ENCODE peak calls at places on chromosomes 4 and X, in eight cellular contexts. One of them, this sample, is unnamed.

GRCh38 chr4:30757357-30757756 is 37.2 kb downstream of the PCDH7 start:
- DNase-seq in tibial nerve: no peak
- DNase-seq in HepG2: no peak
- DNase-seq in sigmoid colon: no peak
- DNase-seq in GM12878: no peak
- DNase-seq in A549: no peak
- DNase-seq in stomach: no peak
- DNase-seq in ovary: no peak
- DNase-seq in this sample: no peak

GRCh38 chrX:138859421-138859820 is 147.9 kb upstream of the FGF13 start:
- DNase-seq in A549: no peak
- DNase-seq in stomach: no peak
- DNase-seq in tibial nerve: no peak
- DNase-seq in HepG2: no peak
- DNase-seq in sigmoid colon: no peak
- DNase-seq in ovary: no peak
- DNase-seq in GM12878: no peak
- DNase-seq in this sample: no peak

GRCh38 chr4:18593297-18594002 is 571.9 kb upstream of the LCORL start:
- DNase-seq in stomach: peak; percentile 49
- DNase-seq in A549: peak; percentile 64
- DNase-seq in HepG2: peak; percentile 66
- DNase-seq in GM12878: peak; percentile 7
- DNase-seq in ovary: peak; percentile 29
- DNase-seq in tibial nerve: peak; percentile 74
- DNase-seq in sigmoid colon: peak; percentile 71
- DNase-seq in this sample: no peak

GRCh38 chrX:115560978-115561604 is at the start of gene PLS3:
- DNase-seq in sigmoid colon: peak; percentile 92
- DNase-seq in tibial nerve: peak; percentile 64
- DNase-seq in ovary: peak; percentile 89
- DNase-seq in HepG2: peak; percentile 77
- DNase-seq in GM12878: no peak
- DNase-seq in A549: peak; percentile 94
- DNase-seq in stomach: peak; percentile 76
- DNase-seq in this sample: peak; percentile 77

GRCh38 chr4:132132433-132132832 is 1016.7 kb upstream of the PCDH10 start:
- DNase-seq in tibial nerve: no peak
- DNase-seq in stomach: no peak
- DNase-seq in HepG2: no peak
- DNase-seq in sigmoid colon: no peak
- DNase-seq in GM12878: no peak
- DNase-seq in ovary: no peak
- DNase-seq in A549: no peak
- DNase-seq in this sample: no peak

GRCh38 chrX:151031365-151031975 is 48.3 kb downstream of the HMGB3 start:
- DNase-seq in A549: no peak
- DNase-seq in tibial nerve: no peak
- DNase-seq in stomach: no peak
- DNase-seq in sigmoid colon: no peak
- DNase-seq in HepG2: no peak
- DNase-seq in GM12878: no peak
- DNase-seq in ovary: no peak
- DNase-seq in this sample: no peak

GRCh38 chr4:109702950-109703663 is at the start of gene CASP6:
- DNase-seq in HepG2: peak; percentile 36
- DNase-seq in GM12878: peak; percentile 41
- DNase-seq in sigmoid colon: peak; percentile 91
- DNase-seq in ovary: peak; percentile 84
- DNase-seq in stomach: peak; percentile 92
- DNase-seq in A549: peak; percentile 73
- DNase-seq in tibial nerve: peak; percentile 71
- DNase-seq in this sample: peak; percentile 90

GRCh38 chrX:15758140-15758539 is 20.1 kb downstream of the CA5B start:
- DNase-seq in sigmoid colon: no peak
- DNase-seq in ovary: no peak
- DNase-seq in A549: no peak
- DNase-seq in HepG2: no peak
- DNase-seq in GM12878: no peak
- DNase-seq in tibial nerve: no peak
- DNase-seq in stomach: no peak
- DNase-seq in this sample: no peak

GRCh38 chr4:147560632-147561031 is 56.6 kb upstream of the TMEM184C start:
- DNase-seq in tibial nerve: no peak
- DNase-seq in GM12878: no peak
- DNase-seq in A549: no peak
- DNase-seq in ovary: no peak
- DNase-seq in HepG2: no peak
- DNase-seq in sigmoid colon: no peak
- DNase-seq in stomach: no peak
- DNase-seq in this sample: no peak

GRCh38 chr4:55398966-55399365 is 3.2 kb downstream of the TMEM165 start:
- DNase-seq in stomach: no peak
- DNase-seq in sigmoid colon: no peak
- DNase-seq in ovary: no peak
- DNase-seq in HepG2: peak; percentile 10
- DNase-seq in GM12878: no peak
- DNase-seq in A549: no peak
- DNase-seq in tibial nerve: no peak
- DNase-seq in this sample: no peak

GRCh38 chr4:69896530-69897116 is 34.2 kb upstream of the CSN1S1 start:
- DNase-seq in sigmoid colon: no peak
- DNase-seq in GM12878: no peak
- DNase-seq in A549: peak; percentile 3
- DNase-seq in HepG2: peak; percentile 12
- DNase-seq in ovary: no peak
- DNase-seq in tibial nerve: no peak
- DNase-seq in stomach: no peak
- DNase-seq in this sample: no peak

GRCh38 chrX:16089086-16089485 is 34.3 kb upstream of the GRPR start:
- DNase-seq in A549: no peak
- DNase-seq in sigmoid colon: no peak
- DNase-seq in stomach: no peak
- DNase-seq in ovary: no peak
- DNase-seq in HepG2: no peak
- DNase-seq in tibial nerve: no peak
- DNase-seq in GM12878: no peak
- DNase-seq in this sample: no peak

GRCh38 chr4:38764292-38764691 is 18.5 kb downstream of the TLR10 start:
- DNase-seq in ovary: no peak
- DNase-seq in A549: no peak
- DNase-seq in stomach: no peak
- DNase-seq in GM12878: no peak
- DNase-seq in HepG2: no peak
- DNase-seq in tibial nerve: no peak
- DNase-seq in sigmoid colon: no peak
- DNase-seq in this sample: no peak

GRCh38 chrX:153882086-153882498 is 3.9 kb downstream of the L1CAM start:
- DNase-seq in GM12878: no peak
- DNase-seq in HepG2: peak; percentile 84
- DNase-seq in tibial nerve: no peak
- DNase-seq in ovary: no peak
- DNase-seq in sigmoid colon: peak; percentile 77
- DNase-seq in A549: no peak
- DNase-seq in stomach: no peak
- DNase-seq in this sample: no peak

GRCh38 chr4:85544751-85545150 is 69.8 kb downstream of the ARHGAP24 start:
- DNase-seq in stomach: no peak
- DNase-seq in sigmoid colon: no peak
- DNase-seq in HepG2: no peak
- DNase-seq in ovary: no peak
- DNase-seq in tibial nerve: no peak
- DNase-seq in GM12878: no peak
- DNase-seq in A549: no peak
- DNase-seq in this sample: no peak

GRCh38 chr4:60463846-60464502 is 736.2 kb upstream of the ADGRL3 start:
- DNase-seq in sigmoid colon: no peak
- DNase-seq in stomach: no peak
- DNase-seq in HepG2: peak; percentile 1
- DNase-seq in tibial nerve: no peak
- DNase-seq in A549: no peak
- DNase-seq in GM12878: no peak
- DNase-seq in ovary: no peak
- DNase-seq in this sample: no peak

GRCh38 chr4:70913947-70914445 is 11.8 kb downstream of the MOB1B start:
- DNase-seq in stomach: no peak
- DNase-seq in sigmoid colon: no peak
- DNase-seq in HepG2: no peak
- DNase-seq in tibial nerve: no peak
- DNase-seq in A549: no peak
- DNase-seq in ovary: no peak
- DNase-seq in GM12878: no peak
- DNase-seq in this sample: no peak

GRCh38 chr4:119726505-119726904 is 97.9 kb upstream of the PDE5A start:
- DNase-seq in stomach: no peak
- DNase-seq in A549: no peak
- DNase-seq in GM12878: no peak
- DNase-seq in ovary: no peak
- DNase-seq in tibial nerve: no peak
- DNase-seq in HepG2: no peak
- DNase-seq in sigmoid colon: no peak
- DNase-seq in this sample: no peak

GRCh38 chr4:180805101-180805500 is 1438.1 kb upstream of the TENM3 start:
- DNase-seq in A549: no peak
- DNase-seq in GM12878: no peak
- DNase-seq in stomach: no peak
- DNase-seq in HepG2: no peak
- DNase-seq in ovary: no peak
- DNase-seq in tibial nerve: no peak
- DNase-seq in sigmoid colon: no peak
- DNase-seq in this sample: no peak

GRCh38 chrX:53156207-53156596 is 62.3 kb downstream of the KANTR start:
- DNase-seq in HepG2: no peak
- DNase-seq in GM12878: no peak
- DNase-seq in sigmoid colon: no peak
- DNase-seq in stomach: no peak
- DNase-seq in tibial nerve: no peak
- DNase-seq in ovary: no peak
- DNase-seq in A549: no peak
- DNase-seq in this sample: no peak

GRCh38 chr4:76703123-76703490 is 194.8 kb downstream of the SOWAHB start:
- DNase-seq in ovary: no peak
- DNase-seq in stomach: no peak
- DNase-seq in sigmoid colon: no peak
- DNase-seq in tibial nerve: no peak
- DNase-seq in GM12878: no peak
- DNase-seq in A549: peak; percentile 80
- DNase-seq in HepG2: no peak
- DNase-seq in this sample: no peak

GRCh38 chrX:150694738-150695410 is 1.7 kb downstream of the MTMR1 start:
- DNase-seq in ovary: no peak
- DNase-seq in A549: no peak
- DNase-seq in HepG2: no peak
- DNase-seq in stomach: no peak
- DNase-seq in sigmoid colon: no peak
- DNase-seq in tibial nerve: no peak
- DNase-seq in GM12878: no peak
- DNase-seq in this sample: no peak

GRCh38 chr4:181323061-181323460 is 920.1 kb upstream of the TENM3 start:
- DNase-seq in sigmoid colon: no peak
- DNase-seq in A549: no peak
- DNase-seq in HepG2: no peak
- DNase-seq in stomach: no peak
- DNase-seq in GM12878: peak; percentile 20
- DNase-seq in tibial nerve: no peak
- DNase-seq in ovary: no peak
- DNase-seq in this sample: no peak

GRCh38 chr4:3710451-3711182 is 55.6 kb upstream of the ADRA2C start:
- DNase-seq in stomach: no peak
- DNase-seq in tibial nerve: no peak
- DNase-seq in HepG2: no peak
- DNase-seq in A549: no peak
- DNase-seq in GM12878: no peak
- DNase-seq in ovary: peak; percentile 7
- DNase-seq in sigmoid colon: peak; percentile 50
- DNase-seq in this sample: peak; percentile 41

GRCh38 chrX:53287493-53288138 is 6.2 kb upstream of the IQSEC2 start:
- DNase-seq in sigmoid colon: peak; percentile 84
- DNase-seq in GM12878: peak; percentile 11
- DNase-seq in A549: no peak
- DNase-seq in stomach: peak; percentile 43
- DNase-seq in HepG2: no peak
- DNase-seq in tibial nerve: peak; percentile 18
- DNase-seq in ovary: peak; percentile 55
- DNase-seq in this sample: peak; percentile 79

GRCh38 chr4:146436423-146437162 is 85.1 kb downstream of the SLC10A7 start:
- DNase-seq in HepG2: no peak
- DNase-seq in stomach: no peak
- DNase-seq in A549: no peak
- DNase-seq in tibial nerve: no peak
- DNase-seq in GM12878: no peak
- DNase-seq in sigmoid colon: no peak
- DNase-seq in ovary: no peak
- DNase-seq in this sample: no peak
- TF ChIP-seq POLR2A in HepG2: no peak
- TF ChIP-seq POLR2A in stomach: no peak
- TF ChIP-seq POLR2A in A549: no peak
- TF ChIP-seq POLR2A in tibial nerve: no peak
- TF ChIP-seq POLR2A in GM12878: no peak
- TF ChIP-seq POLR2A in sigmoid colon: no peak
- TF ChIP-seq POLR2A in ovary: no peak
- TF ChIP-seq POLR2A in this sample: no peak

GRCh38 chr4:13922459-13922858 is 294.9 kb upstream of the BOD1L1 start:
- DNase-seq in tibial nerve: no peak
- DNase-seq in GM12878: no peak
- DNase-seq in sigmoid colon: no peak
- DNase-seq in A549: no peak
- DNase-seq in stomach: no peak
- DNase-seq in HepG2: no peak
- DNase-seq in ovary: no peak
- DNase-seq in this sample: no peak
- H3K4me1 ChIP-seq in tibial nerve: no peaks in the 10 kb centered on the region
- H3K4me1 ChIP-seq in GM12878: no peaks in the 10 kb centered on the region
- H3K4me1 ChIP-seq in sigmoid colon: peaks cover 28% of the 10 kb centered on the region
- H3K4me1 ChIP-seq in A549: peaks cover 31% of the 10 kb centered on the region
- H3K4me1 ChIP-seq in stomach: no peaks in the 10 kb centered on the region
- H3K4me1 ChIP-seq in HepG2: no peaks in the 10 kb centered on the region
- H3K4me1 ChIP-seq in ovary: no peaks in the 10 kb centered on the region
- H3K4me1 ChIP-seq in this sample: peaks cover 14% of the 10 kb centered on the region

DNA sequence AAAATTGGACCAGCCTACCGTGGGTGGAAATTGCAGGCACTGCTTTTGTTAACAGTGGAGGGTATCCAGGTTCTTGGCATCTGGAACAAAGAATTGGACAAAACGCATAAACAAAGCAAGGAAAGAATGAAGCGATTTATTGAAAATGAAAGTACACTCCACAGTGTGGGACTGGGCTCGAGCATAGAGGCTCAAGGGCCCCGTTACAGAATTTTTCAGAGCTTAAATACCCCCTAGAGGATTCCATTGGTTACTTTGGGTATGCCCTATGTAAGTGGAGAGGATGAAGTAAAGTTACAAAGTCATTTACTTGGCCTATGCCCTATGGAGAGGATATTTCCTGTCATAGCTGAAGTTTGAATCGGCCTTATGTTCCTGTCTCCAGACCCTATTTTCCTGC is 85.3 kb downstream of the GLUD2 start:
- DNase-seq in ovary: no peak
- DNase-seq in stomach: no peak
- DNase-seq in A549: no peak
- DNase-seq in tibial nerve: no peak
- DNase-seq in HepG2: no peak
- DNase-seq in GM12878: no peak
- DNase-seq in sigmoid colon: no peak
- DNase-seq in this sample: no peak
- TF ChIP-seq EP300 in ovary: no peak
- TF ChIP-seq EP300 in stomach: no peak
- TF ChIP-seq EP300 in A549: no peak
- TF ChIP-seq EP300 in tibial nerve: no peak
- TF ChIP-seq EP300 in HepG2: no peak
- TF ChIP-seq EP300 in GM12878: no peak
- TF ChIP-seq EP300 in sigmoid colon: no peak
- TF ChIP-seq EP300 in this sample: no peak

GRCh38 chr4:145481164-145481941 is at the start of gene SMAD1:
- DNase-seq in stomach: peak; percentile 88
- DNase-seq in GM12878: no peak
- DNase-seq in tibial nerve: peak; percentile 66
- DNase-seq in ovary: peak; percentile 84
- DNase-seq in HepG2: peak; percentile 53
- DNase-seq in sigmoid colon: peak; percentile 90
- DNase-seq in A549: peak; percentile 72
- DNase-seq in this sample: peak; percentile 86
- TF ChIP-seq POLR2A in stomach: no peak
- TF ChIP-seq POLR2A in GM12878: peak; percentile 45
- TF ChIP-seq POLR2A in tibial nerve: no peak
- TF ChIP-seq POLR2A in ovary: peak; percentile 32
- TF ChIP-seq POLR2A in HepG2: peak; percentile 58
- TF ChIP-seq POLR2A in sigmoid colon: no peak
- TF ChIP-seq POLR2A in A549: peak; percentile 44
- TF ChIP-seq POLR2A in this sample: no peak